ENCODE peak calls at places on chromosomes 13 and 19, in nine cellular contexts. S, C, O, Y, R, G, L, I and T are unnamed samples.

GRCh38 chr19:48970923-48971395 is 5.8 kb downstream of the FTL start:
- DNase-seq in S (peak; percentile 56), C (peak; percentile 51), O (peak; percentile 94), Y (peak; percentile 92), R (no peak), G (peak; percentile 93), L (no peak), I (no peak), T (peak; percentile 81)

GRCh38 chr19:19860756-19861390 is 4.8 kb upstream of the ZNF253 start:
- DNase-seq in S (no peak), C (peak; percentile 3), O (peak; percentile 75), Y (no peak), R (peak; percentile 93), G (peak; percentile 28), L (no peak), I (no peak), T (no peak)

GRCh38 chr19:44816301-44816700 is 7.4 kb downstream of the BCAM start:
- DNase-seq in S (no peak), C (no peak), O (no peak), Y (no peak), R (no peak), G (no peak), L (no peak), I (no peak), T (no peak)

GRCh38 chr13:112719016-112719415 is 29.2 kb downstream of the ATP11A start:
- DNase-seq in S (no peak), C (peak; percentile 79), O (no peak), Y (no peak), R (no peak), G (no peak), L (no peak), I (no peak), T (peak; percentile 26)

GRCh38 chr13:35210234-35210633 is 266.3 kb downstream of the MAB21L1 start:
- DNase-seq in S (peak; percentile 11), C (no peak), O (no peak), Y (no peak), R (no peak), G (no peak), L (no peak), I (no peak), T (peak; percentile 34)

GRCh38 chr13:49343731-49344130 is 96.0 kb downstream of the CDADC1 start:
- DNase-seq in S (no peak), C (no peak), O (no peak), Y (no peak), R (no peak), G (no peak), L (no peak), I (no peak), T (no peak)

GRCh38 chr13:81080911-81081454 is 740.1 kb upstream of the SPRY2 start:
- DNase-seq in S (no peak), C (no peak), O (no peak), Y (no peak), R (no peak), G (no peak), L (no peak), I (no peak), T (no peak)

GRCh38 chr13:50386527-50387123 is 371.4 kb downstream of the KCNRG start:
- DNase-seq in S (peak; percentile 12), C (peak; percentile 68), O (peak; percentile 56), Y (peak; percentile 34), R (no peak), G (peak; percentile 34), L (no peak), I (no peak), T (peak; percentile 71)

GRCh38 chr13:99371956-99372355 is 64.8 kb upstream of the GPR183 start:
- DNase-seq in S (no peak), C (no peak), O (no peak), Y (no peak), R (no peak), G (no peak), L (no peak), I (no peak), T (no peak)

GRCh38 chr19:47779524-47780214 is 1.2 kb downstream of the SELENOW start:
- DNase-seq in S (no peak), C (no peak), O (no peak), Y (no peak), R (no peak), G (peak; percentile 29), L (no peak), I (no peak), T (no peak)

GRCh38 chr19:7552781-7553180 is 17.3 kb downstream of the PNPLA6 start:
- DNase-seq in S (no peak), C (no peak), O (no peak), Y (no peak), R (no peak), G (no peak), L (no peak), I (no peak), T (no peak)

GRCh38 chr13:106432636-106433035 is 102.8 kb downstream of the EFNB2 start:
- DNase-seq in S (peak; percentile 27), C (peak; percentile 28), O (no peak), Y (no peak), R (no peak), G (no peak), L (peak; percentile 41), I (no peak), T (no peak)

GRCh38 chr19:54667217-54667616 is 4.4 kb downstream of the LILRB4 start:
- DNase-seq in S (no peak), C (no peak), O (no peak), Y (no peak), R (no peak), G (no peak), L (no peak), I (no peak), T (no peak)

GRCh38 chr13:80787604-80788003 is 446.7 kb upstream of the SPRY2 start:
- DNase-seq in S (no peak), C (no peak), O (no peak), Y (no peak), R (no peak), G (no peak), L (no peak), I (no peak), T (peak; percentile 8)

GRCh38 chr19:1665565-1666047 is 13.2 kb upstream of the TCF3 start:
- DNase-seq in S (no peak), C (no peak), O (no peak), Y (no peak), R (no peak), G (no peak), L (no peak), I (no peak), T (no peak)

GRCh38 chr13:31227063-31227462 is 27.3 kb downstream of the B3GLCT start:
- DNase-seq in S (peak; percentile 60), C (no peak), O (no peak), Y (no peak), R (no peak), G (no peak), L (no peak), I (no peak), T (no peak)

GRCh38 chr19:33227242-33227650 is 1.6 kb upstream of the SLC7A10 start:
- DNase-seq in S (no peak), C (peak; percentile 53), O (no peak), Y (no peak), R (no peak), G (no peak), L (no peak), I (no peak), T (no peak)
- TF ChIP-seq EZH2 in S (no peak), C (peak; percentile 63), O (no peak), Y (no peak), R (no peak), G (no peak), L (no peak), I (no peak), T (no peak)

GRCh38 chr19:41521860-41522555 is 54.0 kb upstream of the CEACAM21 start:
- DNase-seq in S (no peak), C (no peak), O (peak; percentile 17), Y (peak; percentile 26), R (no peak), G (no peak), L (no peak), I (no peak), T (no peak)
- H3K27ac ChIP-seq in S (no peak overlapping the region), C (no peak overlapping the region), O (no peak overlapping the region), Y (no peak overlapping the region), R (no peak overlapping the region), G (no peak overlapping the region), L (no peak overlapping the region), I (peak overlapping the region; percentile 8), T (no peak overlapping the region)

DNA sequence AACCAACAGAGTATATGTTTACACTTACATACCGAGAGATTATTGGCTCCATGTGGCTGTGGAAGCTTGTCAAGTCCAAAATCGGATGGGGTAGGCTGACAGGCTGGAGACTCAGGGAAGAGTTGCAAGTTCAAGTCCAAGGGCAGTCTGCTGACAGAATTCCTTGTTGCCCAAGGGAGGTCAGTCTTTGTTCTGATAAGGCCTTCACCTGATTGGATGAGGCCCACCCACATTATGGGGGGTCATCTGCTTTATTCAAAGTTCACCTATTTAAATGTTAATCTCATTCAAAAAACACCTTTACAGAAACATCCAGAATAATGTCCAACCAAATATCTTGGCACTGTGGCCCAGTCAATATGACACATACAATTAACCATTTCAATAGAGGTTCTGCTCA is 452.4 kb downstream of the KLF12 start:
- DNase-seq in S (no peak), C (no peak), O (no peak), Y (no peak), R (no peak), G (no peak), L (no peak), I (no peak), T (no peak)
- TF ChIP-seq EZH2 in S (no peak), C (no peak), O (no peak), Y (no peak), R (no peak), G (no peak), L (no peak), I (no peak), T (no peak)

GRCh38 chr13:79540504-79540903 is 59.5 kb downstream of the NDFIP2 start:
- DNase-seq in S (no peak), C (no peak), O (no peak), Y (no peak), R (no peak), G (no peak), L (no peak), I (no peak), T (no peak)

GRCh38 chr13:79541426-79542049 is 60.6 kb downstream of the NDFIP2 start:
- DNase-seq in S (peak; percentile 82), C (peak; percentile 53), O (peak; percentile 40), Y (peak; percentile 73), R (no peak), G (peak; percentile 60), L (peak; percentile 56), I (peak; percentile 49), T (peak; percentile 79)

GRCh38 chr13:79547821-79548220 is 66.9 kb downstream of the NDFIP2 start:
- DNase-seq in S (no peak), C (peak; percentile 19), O (no peak), Y (no peak), R (no peak), G (no peak), L (no peak), I (no peak), T (no peak)

GRCh38 chr13:79547211-79547610 is 66.3 kb downstream of the NDFIP2 start:
- DNase-seq in S (no peak), C (no peak), O (no peak), Y (no peak), R (no peak), G (no peak), L (no peak), I (no peak), T (no peak)

DNA sequence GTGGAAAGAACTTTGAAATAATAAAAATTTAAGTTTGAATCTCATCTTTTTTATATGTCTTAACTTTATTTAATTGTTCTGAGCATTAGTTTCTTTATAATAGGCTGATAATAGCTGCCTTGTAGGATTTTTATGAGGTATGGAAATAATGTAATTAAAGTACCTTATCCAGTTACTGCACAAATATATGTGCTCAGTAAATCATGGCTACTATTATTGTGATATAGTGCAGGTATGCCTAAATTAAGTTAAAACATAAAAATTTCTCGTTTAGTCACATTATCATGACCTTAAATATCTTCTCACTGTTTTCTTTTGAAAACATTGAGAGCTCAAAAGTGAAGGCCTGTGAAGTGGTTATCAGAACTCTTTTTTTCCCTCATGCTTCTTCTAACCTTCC is 62.9 kb downstream of the NDFIP2 start:
- DNase-seq in S (no peak), C (no peak), O (no peak), Y (no peak), R (no peak), G (no peak), L (no peak), I (no peak), T (no peak)
- H3K27ac ChIP-seq in S (no peak overlapping the region), C (no peak overlapping the region), O (no peak overlapping the region), Y (no peak overlapping the region), R (no peak overlapping the region), G (no peak overlapping the region), L (no peak overlapping the region), I (no peak overlapping the region), T (no peak overlapping the region)